ENCODE peak calls at places on chromosomes 11 and 22, in eight cellular contexts. H, E, B, Q, T, J, O and W are unnamed samples.

GRCh38 chr22:50261615-50262459 is at the start of gene MAPK12:
- DNase-seq in H (peak), E (no peak), B (no peak), Q (no peak), T (peak), J (no peak), O (no peak), W (peak)

GRCh38 chr22:40009953-40010751 is 15.4 kb downstream of the FAM83F start:
- DNase-seq in H (no peak), E (no peak), B (no peak), Q (no peak), T (no peak), J (no peak), O (no peak), W (no peak)

GRCh38 chr22:29890760-29891159 is 7.8 kb downstream of the MTMR3 start:
- DNase-seq in H (no peak), E (no peak), B (no peak), Q (no peak), T (no peak), J (no peak), O (no peak), W (no peak)

GRCh38 chr22:20588843-20589581 is 81.6 kb downstream of the MED15 start:
- DNase-seq in H (no peak), E (no peak), B (no peak), Q (no peak), T (no peak), J (no peak), O (no peak), W (no peak)

GRCh38 chr22:19868773-19869471 is 14.2 kb upstream of the GNB1L start:
- DNase-seq in H (no peak), E (no peak), B (no peak), Q (peak), T (no peak), J (no peak), O (no peak), W (no peak)

GRCh38 chr11:70243912-70244652 is 26.4 kb upstream of the PPFIA1 start:
- DNase-seq in H (no peak), E (no peak), B (no peak), Q (no peak), T (no peak), J (no peak), O (no peak), W (no peak)

GRCh38 chr11:113178671-113179070 is 135.7 kb upstream of the TTC12 start:
- DNase-seq in H (peak), E (no peak), B (no peak), Q (no peak), T (no peak), J (no peak), O (no peak), W (no peak)

GRCh38 chr22:38923463-38924196 is 33.8 kb upstream of the APOBEC3A start:
- DNase-seq in H (peak), E (peak), B (peak), Q (peak), T (peak), J (no peak), O (peak), W (no peak)

GRCh38 chr11:71477637-71478011 is 24.6 kb downstream of the NADSYN1 start:
- DNase-seq in H (no peak), E (no peak), B (no peak), Q (no peak), T (peak), J (no peak), O (no peak), W (no peak)

GRCh38 chr22:37639070-37639760 is at the start of gene SH3BP1:
- DNase-seq in H (peak), E (no peak), B (no peak), Q (peak), T (peak), J (no peak), O (no peak), W (peak)
- TF ChIP-seq CTCF in H (peak), E (no peak), B (no peak), Q (no peak), T (no peak), J (no peak), O (no peak), W (no peak)

DNA sequence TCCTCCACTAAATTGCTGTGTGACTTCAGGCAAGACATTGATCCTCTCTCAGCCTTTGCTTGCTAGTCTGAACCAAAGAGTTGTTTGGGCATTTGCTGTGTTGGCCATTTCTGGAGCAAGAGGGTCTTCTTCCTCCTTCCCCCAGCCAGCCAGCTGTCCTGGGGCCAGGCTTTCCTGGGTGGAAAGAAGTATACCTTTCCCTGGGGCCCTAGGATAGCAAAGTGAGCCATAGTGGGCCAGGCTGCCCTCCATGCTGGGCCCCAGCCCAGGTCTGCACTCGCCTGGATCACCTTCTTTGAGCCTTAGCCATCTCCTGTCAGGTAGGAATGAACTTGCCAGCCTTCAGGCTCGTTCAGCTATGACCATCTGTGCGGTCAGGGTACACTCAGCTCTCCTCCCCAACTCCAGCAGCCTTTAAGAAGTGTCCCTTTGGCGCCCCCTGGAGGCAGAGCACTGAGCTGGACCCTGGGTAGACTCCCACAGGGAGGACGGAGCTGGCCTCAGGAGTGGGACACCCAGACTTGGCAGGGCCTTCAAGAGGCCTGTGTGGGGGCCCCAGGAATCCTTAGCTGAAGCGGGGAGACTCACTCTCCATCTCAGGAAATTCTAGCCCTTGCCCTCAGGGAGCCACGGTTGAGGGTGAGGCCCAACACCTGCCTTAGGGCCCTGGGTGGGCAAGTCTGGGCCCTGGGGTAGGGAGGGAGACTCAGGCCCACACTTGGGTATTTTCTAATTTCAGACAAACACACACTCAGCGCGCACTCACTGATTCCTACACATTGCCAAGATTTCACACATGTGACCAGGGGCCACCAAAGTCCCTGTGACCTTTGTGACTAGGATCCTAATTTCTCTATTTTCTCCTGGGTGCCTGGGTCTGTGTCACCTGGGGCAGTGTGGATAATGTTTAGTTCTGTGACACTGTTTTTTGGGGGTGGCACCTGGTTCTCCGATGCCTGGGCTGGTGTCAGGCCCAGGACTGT is 35.6 kb upstream of the TPBGL start:
- DNase-seq in H (peak), E (no peak), B (no peak), Q (peak), T (peak), J (peak), O (peak), W (peak)
- H3K4me3 ChIP-seq in H (no peak), E (no peak), B (no peak), Q (no peak), T (no peak), J (no peak), O (no peak), W (no peak)

DNA sequence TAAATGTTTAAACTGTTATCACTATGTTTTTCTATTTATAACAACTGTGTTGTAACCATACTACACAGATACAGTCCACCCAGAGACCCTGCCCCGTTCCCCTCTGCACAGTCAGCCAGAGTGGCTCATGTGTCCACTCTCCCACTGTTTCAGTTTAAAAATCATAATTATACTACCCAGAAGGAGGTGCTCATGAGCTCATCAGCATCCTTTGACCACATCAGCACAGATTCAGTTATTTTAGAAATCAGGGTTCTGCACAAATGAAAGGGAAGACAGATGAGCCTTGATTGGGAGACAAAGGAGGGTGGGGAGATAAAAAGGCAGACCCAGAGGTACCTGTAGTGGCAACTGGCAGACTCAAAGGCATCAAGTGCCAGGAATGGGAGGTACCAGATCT is 124.3 kb downstream of the RCN1 start:
- DNase-seq in H (no peak), E (no peak), B (no peak), Q (no peak), T (no peak), J (peak), O (no peak), W (no peak)
- TF ChIP-seq CTCF in H (no peak), E (no peak), B (no peak), Q (no peak), T (no peak), J (no peak), O (no peak), W (no peak)

GRCh38 chr11:47253660-47254059 is 4.1 kb upstream of the NR1H3 start:
- DNase-seq in H (no peak), E (no peak), B (no peak), Q (no peak), T (no peak), J (no peak), O (no peak), W (no peak)
- H3K4me3 ChIP-seq in H (no peak), E (no peak), B (no peak), Q (no peak), T (no peak), J (no peak), O (no peak), W (no peak)

GRCh38 chr22:24177456-24177855 is 3.8 kb upstream of the SUSD2 start:
- DNase-seq in H (no peak), E (no peak), B (no peak), Q (no peak), T (no peak), J (no peak), O (no peak), W (no peak)

GRCh38 chr22:24177045-24177444 is 4.2 kb upstream of the SUSD2 start:
- DNase-seq in H (no peak), E (no peak), B (no peak), Q (no peak), T (no peak), J (no peak), O (no peak), W (no peak)

GRCh38 chr22:24176040-24176439 is 5.2 kb upstream of the SUSD2 start:
- DNase-seq in H (no peak), E (no peak), B (no peak), Q (no peak), T (no peak), J (no peak), O (no peak), W (no peak)

GRCh38 chr22:24176630-24177029 is 4.7 kb upstream of the SUSD2 start:
- DNase-seq in H (no peak), E (no peak), B (no peak), Q (no peak), T (no peak), J (no peak), O (no peak), W (no peak)

GRCh38 chr22:24175160-24175808 is 6.0 kb upstream of the SUSD2 start:
- DNase-seq in H (peak), E (no peak), B (no peak), Q (peak), T (peak), J (peak), O (peak), W (peak)
- TF ChIP-seq CTCF in H (peak), E (peak), B (peak), Q (peak), T (peak), J (peak), O (peak), W (peak)

GRCh38 chr11:73651252-73651651 is 4.9 kb downstream of the PLEKHB1 start:
- DNase-seq in H (no peak), E (no peak), B (no peak), Q (no peak), T (no peak), J (no peak), O (no peak), W (no peak)
- H3K4me3 ChIP-seq in H (no peak), E (no peak), B (no peak), Q (no peak), T (no peak), J (no peak), O (no peak), W (no peak)

GRCh38 chr11:75767793-75768111 is 826 bp upstream of the DGAT2 start:
- DNase-seq in H (no peak), E (no peak), B (no peak), Q (no peak), T (no peak), J (no peak), O (no peak), W (no peak)

GRCh38 chr11:75767228-75767572 is 1.4 kb upstream of the DGAT2 start:
- DNase-seq in H (no peak), E (no peak), B (no peak), Q (no peak), T (no peak), J (no peak), O (no peak), W (no peak)

GRCh38 chr11:75766449-75767227 is 1.9 kb upstream of the DGAT2 start:
- DNase-seq in H (no peak), E (no peak), B (no peak), Q (no peak), T (peak), J (no peak), O (no peak), W (peak)

GRCh38 chr11:75768909-75769771 is 562 bp downstream of the DGAT2 start:
- DNase-seq in H (no peak), E (no peak), B (no peak), Q (peak), T (no peak), J (no peak), O (no peak), W (no peak)

GRCh38 chr11:75768112-75768908 is at the start of gene DGAT2:
- DNase-seq in H (peak), E (no peak), B (no peak), Q (peak), T (peak), J (no peak), O (no peak), W (peak)
- TF ChIP-seq CTCF in H (peak), E (peak), B (peak), Q (no peak), T (peak), J (peak), O (no peak), W (peak)

DNA sequence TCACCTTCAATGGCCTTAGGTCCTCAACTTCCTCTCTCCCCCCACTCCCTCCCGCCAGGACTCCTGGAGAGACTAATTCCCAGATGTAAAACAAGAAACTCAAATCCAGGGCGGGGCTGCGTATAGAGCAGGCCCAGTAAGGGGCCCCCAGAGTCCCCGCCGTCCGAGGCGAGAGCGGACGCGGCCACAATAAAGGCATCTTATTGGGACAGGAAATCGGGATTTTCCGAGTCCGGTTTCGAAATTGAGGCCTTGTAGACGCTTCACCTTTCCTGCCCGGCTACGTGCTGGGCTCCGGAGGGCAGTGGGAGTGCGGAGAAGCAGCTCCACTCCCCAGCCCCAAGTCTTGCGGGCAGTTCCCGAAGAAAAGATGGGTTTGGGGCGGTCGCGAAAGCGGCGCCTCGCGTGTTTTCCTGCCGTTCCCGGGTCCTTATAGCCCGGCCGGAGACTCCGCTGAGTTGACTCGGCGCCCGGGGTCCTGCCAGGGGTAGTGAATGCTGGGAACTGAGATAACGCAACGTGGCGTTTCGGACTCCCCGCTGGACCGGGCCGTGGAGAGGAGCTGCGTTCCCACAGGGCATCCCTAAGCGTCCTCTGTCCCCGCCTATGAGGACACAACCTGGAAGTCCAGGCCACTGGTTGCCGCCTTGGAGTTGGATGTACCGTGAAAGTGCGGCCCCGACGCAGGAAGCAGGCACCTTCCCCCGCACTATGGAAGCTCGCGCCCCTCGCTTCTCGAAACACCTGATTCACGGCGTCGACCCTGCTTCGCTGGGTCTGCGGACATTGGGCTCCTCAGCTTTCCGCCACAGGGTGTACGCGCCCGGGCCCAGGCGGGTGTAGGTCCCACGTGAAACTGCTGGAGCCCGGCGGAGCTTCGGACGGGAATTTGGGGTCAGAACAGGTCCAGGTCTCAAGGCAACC is 4.8 kb upstream of the CHRM1 start:
- DNase-seq in H (no peak), E (no peak), B (no peak), Q (no peak), T (peak), J (no peak), O (no peak), W (no peak)
- H3K4me3 ChIP-seq in H (no peak), E (peak), B (no peak), Q (no peak), T (peak), J (peak), O (peak), W (no peak)

GRCh38 chr11:120248551-120249278 is 8.8 kb downstream of the POU2F3 start:
- DNase-seq in H (no peak), E (no peak), B (no peak), Q (no peak), T (no peak), J (no peak), O (peak), W (peak)
- TF ChIP-seq CTCF in H (no peak), E (no peak), B (no peak), Q (no peak), T (no peak), J (no peak), O (no peak), W (no peak)

DNA sequence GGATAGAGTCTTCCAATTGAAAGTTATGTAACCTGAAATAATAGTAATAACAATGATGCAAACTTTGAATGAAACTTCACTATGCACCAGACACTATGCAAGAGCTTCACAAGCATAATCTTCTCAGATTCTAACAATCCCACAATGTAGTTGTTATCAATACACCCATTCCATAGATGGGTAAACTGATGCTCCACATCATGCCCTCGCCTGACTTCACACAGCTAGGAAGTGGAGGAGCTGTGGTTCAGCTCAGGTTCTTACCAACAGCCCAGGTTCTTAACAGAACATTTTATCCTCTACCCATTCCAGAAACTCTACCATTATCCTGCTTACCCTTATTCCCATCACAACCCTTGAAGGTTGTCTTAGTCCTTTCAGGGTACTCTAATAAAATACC is 50.4 kb upstream of the HMGXB4 start:
- DNase-seq in H (no peak), E (no peak), B (no peak), Q (no peak), T (no peak), J (no peak), O (no peak), W (no peak)
- H3K4me3 ChIP-seq in H (no peak), E (no peak), B (no peak), Q (no peak), T (no peak), J (no peak), O (no peak), W (no peak)